ENCODE peak calls at places on chromosomes 5 and 9, in eight cellular contexts. One of them, this sample, is unnamed.

GRCh38 chr9:94812343-94812742 is 85.8 kb downstream of the AOPEP start:
- DNase-seq in CD8-positive, alpha-beta T cell: no peak
- DNase-seq in right atrium auricular region: no peak
- DNase-seq in stomach: no peak
- DNase-seq in AG09319: no peak
- DNase-seq in progenitor cell of endocrine pancreas: no peak
- DNase-seq in cardiac fibroblast: peak; percentile 84
- DNase-seq in dorsolateral prefrontal cortex: no peak
- DNase-seq in this sample: no peak

GRCh38 chr5:148974638-148975330 is 88.1 kb downstream of the SH3TC2 start:
- DNase-seq in progenitor cell of endocrine pancreas: no peak
- DNase-seq in AG09319: no peak
- DNase-seq in CD8-positive, alpha-beta T cell: no peak
- DNase-seq in right atrium auricular region: no peak
- DNase-seq in stomach: no peak
- DNase-seq in dorsolateral prefrontal cortex: no peak
- DNase-seq in cardiac fibroblast: no peak
- DNase-seq in this sample: no peak

GRCh38 chr9:79623799-79624721 is 52.3 kb downstream of the TLE4 start:
- DNase-seq in cardiac fibroblast: peak; percentile 15
- DNase-seq in dorsolateral prefrontal cortex: no peak
- DNase-seq in right atrium auricular region: peak; percentile 68
- DNase-seq in progenitor cell of endocrine pancreas: no peak
- DNase-seq in stomach: no peak
- DNase-seq in AG09319: no peak
- DNase-seq in CD8-positive, alpha-beta T cell: peak; percentile 30
- DNase-seq in this sample: no peak

GRCh38 chr5:4640793-4641192 is 499.3 kb upstream of the ADAMTS16 start:
- DNase-seq in AG09319: no peak
- DNase-seq in cardiac fibroblast: no peak
- DNase-seq in dorsolateral prefrontal cortex: no peak
- DNase-seq in right atrium auricular region: no peak
- DNase-seq in CD8-positive, alpha-beta T cell: no peak
- DNase-seq in progenitor cell of endocrine pancreas: no peak
- DNase-seq in stomach: no peak
- DNase-seq in this sample: no peak

GRCh38 chr5:6419340-6419852 is 29.3 kb upstream of the UBE2QL1 start:
- DNase-seq in CD8-positive, alpha-beta T cell: no peak
- DNase-seq in right atrium auricular region: no peak
- DNase-seq in progenitor cell of endocrine pancreas: no peak
- DNase-seq in dorsolateral prefrontal cortex: no peak
- DNase-seq in stomach: no peak
- DNase-seq in cardiac fibroblast: no peak
- DNase-seq in AG09319: no peak
- DNase-seq in this sample: no peak

GRCh38 chr5:173180331-173180730 is 36.0 kb downstream of the BNIP1 start:
- DNase-seq in progenitor cell of endocrine pancreas: no peak
- DNase-seq in right atrium auricular region: no peak
- DNase-seq in AG09319: no peak
- DNase-seq in cardiac fibroblast: no peak
- DNase-seq in CD8-positive, alpha-beta T cell: no peak
- DNase-seq in dorsolateral prefrontal cortex: no peak
- DNase-seq in stomach: no peak
- DNase-seq in this sample: no peak

GRCh38 chr5:95530441-95530840 is 24.3 kb downstream of the SKIC3 start:
- DNase-seq in progenitor cell of endocrine pancreas: no peak
- DNase-seq in cardiac fibroblast: peak; percentile 67
- DNase-seq in right atrium auricular region: no peak
- DNase-seq in dorsolateral prefrontal cortex: peak; percentile 45
- DNase-seq in AG09319: no peak
- DNase-seq in stomach: no peak
- DNase-seq in CD8-positive, alpha-beta T cell: no peak
- DNase-seq in this sample: peak; percentile 67

GRCh38 chr9:93091056-93091452 is 5.0 kb upstream of the CARD19 start:
- DNase-seq in progenitor cell of endocrine pancreas: no peak
- DNase-seq in stomach: no peak
- DNase-seq in AG09319: no peak
- DNase-seq in dorsolateral prefrontal cortex: no peak
- DNase-seq in CD8-positive, alpha-beta T cell: no peak
- DNase-seq in right atrium auricular region: peak; percentile 9
- DNase-seq in cardiac fibroblast: no peak
- DNase-seq in this sample: no peak

GRCh38 chr5:35308391-35308790 is 78.1 kb upstream of the PRLR start:
- DNase-seq in progenitor cell of endocrine pancreas: no peak
- DNase-seq in cardiac fibroblast: no peak
- DNase-seq in right atrium auricular region: no peak
- DNase-seq in stomach: no peak
- DNase-seq in CD8-positive, alpha-beta T cell: no peak
- DNase-seq in dorsolateral prefrontal cortex: peak; percentile 10
- DNase-seq in AG09319: no peak
- DNase-seq in this sample: no peak

GRCh38 chr9:120413121-120414048 is 166.6 kb downstream of the CDK5RAP2 start:
- DNase-seq in progenitor cell of endocrine pancreas: no peak
- DNase-seq in AG09319: no peak
- DNase-seq in cardiac fibroblast: no peak
- DNase-seq in dorsolateral prefrontal cortex: no peak
- DNase-seq in CD8-positive, alpha-beta T cell: no peak
- DNase-seq in stomach: no peak
- DNase-seq in right atrium auricular region: no peak
- DNase-seq in this sample: no peak

GRCh38 chr5:57692582-57693487 is 210.2 kb upstream of the ACTBL2 start:
- DNase-seq in stomach: peak; percentile 56
- DNase-seq in CD8-positive, alpha-beta T cell: no peak
- DNase-seq in AG09319: peak; percentile 61
- DNase-seq in progenitor cell of endocrine pancreas: peak; percentile 14
- DNase-seq in dorsolateral prefrontal cortex: peak; percentile 84
- DNase-seq in right atrium auricular region: peak; percentile 90
- DNase-seq in cardiac fibroblast: peak; percentile 95
- DNase-seq in this sample: peak; percentile 66

GRCh38 chr5:448061-448765 is 5.2 kb downstream of the EXOC3 start:
- DNase-seq in right atrium auricular region: no peak
- DNase-seq in stomach: peak; percentile 28
- DNase-seq in progenitor cell of endocrine pancreas: no peak
- DNase-seq in AG09319: no peak
- DNase-seq in CD8-positive, alpha-beta T cell: no peak
- DNase-seq in cardiac fibroblast: no peak
- DNase-seq in dorsolateral prefrontal cortex: peak; percentile 58
- DNase-seq in this sample: no peak

GRCh38 chr9:135698767-135699166 is 514 bp downstream of the SOHLH1 start:
- DNase-seq in progenitor cell of endocrine pancreas: no peak
- DNase-seq in stomach: no peak
- DNase-seq in CD8-positive, alpha-beta T cell: no peak
- DNase-seq in cardiac fibroblast: no peak
- DNase-seq in AG09319: no peak
- DNase-seq in dorsolateral prefrontal cortex: no peak
- DNase-seq in right atrium auricular region: no peak
- DNase-seq in this sample: no peak

GRCh38 chr5:73867344-73868335 is 241.6 kb downstream of the ARHGEF28 start:
- DNase-seq in progenitor cell of endocrine pancreas: no peak
- DNase-seq in dorsolateral prefrontal cortex: no peak
- DNase-seq in AG09319: peak; percentile 24
- DNase-seq in stomach: no peak
- DNase-seq in CD8-positive, alpha-beta T cell: no peak
- DNase-seq in right atrium auricular region: no peak
- DNase-seq in cardiac fibroblast: peak; percentile 23
- DNase-seq in this sample: no peak

GRCh38 chr9:81604306-81605153 is 84.8 kb downstream of the TLE1 start:
- DNase-seq in right atrium auricular region: no peak
- DNase-seq in dorsolateral prefrontal cortex: no peak
- DNase-seq in stomach: no peak
- DNase-seq in progenitor cell of endocrine pancreas: no peak
- DNase-seq in AG09319: no peak
- DNase-seq in CD8-positive, alpha-beta T cell: no peak
- DNase-seq in cardiac fibroblast: no peak
- DNase-seq in this sample: no peak

GRCh38 chr9:110543631-110544051 is 35.9 kb downstream of the SVEP1 start:
- DNase-seq in dorsolateral prefrontal cortex: no peak
- DNase-seq in cardiac fibroblast: peak; percentile 86
- DNase-seq in AG09319: no peak
- DNase-seq in CD8-positive, alpha-beta T cell: no peak
- DNase-seq in progenitor cell of endocrine pancreas: no peak
- DNase-seq in stomach: no peak
- DNase-seq in right atrium auricular region: no peak
- DNase-seq in this sample: no peak

GRCh38 chr5:167573274-167574127 is 717.9 kb upstream of the WWC1 start:
- DNase-seq in AG09319: no peak
- DNase-seq in stomach: no peak
- DNase-seq in CD8-positive, alpha-beta T cell: no peak
- DNase-seq in dorsolateral prefrontal cortex: peak; percentile 46
- DNase-seq in progenitor cell of endocrine pancreas: no peak
- DNase-seq in right atrium auricular region: no peak
- DNase-seq in cardiac fibroblast: peak; percentile 47
- DNase-seq in this sample: no peak

GRCh38 chr5:10987881-10988504 is 227.0 kb upstream of the DAP start:
- DNase-seq in cardiac fibroblast: no peak
- DNase-seq in dorsolateral prefrontal cortex: peak; percentile 66
- DNase-seq in CD8-positive, alpha-beta T cell: peak; percentile 58
- DNase-seq in progenitor cell of endocrine pancreas: peak; percentile 84
- DNase-seq in right atrium auricular region: peak; percentile 71
- DNase-seq in AG09319: no peak
- DNase-seq in stomach: peak; percentile 73
- DNase-seq in this sample: no peak

GRCh38 chr5:137181685-137182084 is 317.4 kb downstream of the SPOCK1 start:
- DNase-seq in CD8-positive, alpha-beta T cell: no peak
- DNase-seq in progenitor cell of endocrine pancreas: no peak
- DNase-seq in dorsolateral prefrontal cortex: no peak
- DNase-seq in AG09319: no peak
- DNase-seq in cardiac fibroblast: no peak
- DNase-seq in right atrium auricular region: no peak
- DNase-seq in stomach: no peak
- DNase-seq in this sample: no peak

GRCh38 chr9:92971776-92972175 is 24.5 kb downstream of the FGD3 start:
- DNase-seq in cardiac fibroblast: no peak
- DNase-seq in AG09319: no peak
- DNase-seq in stomach: no peak
- DNase-seq in CD8-positive, alpha-beta T cell: no peak
- DNase-seq in progenitor cell of endocrine pancreas: no peak
- DNase-seq in dorsolateral prefrontal cortex: no peak
- DNase-seq in right atrium auricular region: no peak
- DNase-seq in this sample: no peak

GRCh38 chr5:148747536-148747906 is 78.9 kb upstream of the ADRB2 start:
- DNase-seq in CD8-positive, alpha-beta T cell: no peak
- DNase-seq in stomach: no peak
- DNase-seq in cardiac fibroblast: no peak
- DNase-seq in dorsolateral prefrontal cortex: no peak
- DNase-seq in progenitor cell of endocrine pancreas: no peak
- DNase-seq in right atrium auricular region: no peak
- DNase-seq in AG09319: no peak
- DNase-seq in this sample: no peak

DNA sequence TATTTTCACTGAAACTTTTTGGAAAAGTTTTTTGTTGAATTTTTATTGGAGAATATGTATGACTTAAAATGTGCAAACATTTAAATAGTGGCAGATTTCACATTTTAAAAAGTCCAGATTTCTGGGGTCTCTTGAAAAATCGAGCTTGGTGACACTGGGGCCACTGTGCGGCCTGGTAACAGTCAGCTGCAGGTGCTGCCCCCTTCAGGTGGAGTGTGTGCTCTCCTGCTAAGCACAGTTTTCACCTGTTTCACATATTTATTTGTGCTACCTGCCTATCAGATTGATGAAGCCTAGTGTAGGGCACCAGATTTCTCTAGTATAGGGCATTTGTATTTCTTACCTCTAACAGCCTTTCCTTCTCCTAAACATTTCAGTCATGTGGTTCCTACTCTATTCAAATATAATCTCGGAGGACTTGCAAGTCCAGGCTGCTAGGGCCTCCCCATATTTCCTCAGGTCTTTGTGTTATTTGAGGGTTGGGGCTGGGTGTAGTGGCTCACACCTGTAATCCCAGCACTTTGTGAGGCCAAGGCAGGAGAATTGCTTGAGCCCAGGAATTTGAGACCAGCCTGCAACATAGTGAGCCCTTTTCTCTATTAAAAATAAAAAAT is 95.8 kb upstream of the KLF9 start:
- DNase-seq in AG09319: no peak
- DNase-seq in CD8-positive, alpha-beta T cell: no peak
- DNase-seq in progenitor cell of endocrine pancreas: peak; percentile 17
- DNase-seq in right atrium auricular region: no peak
- DNase-seq in dorsolateral prefrontal cortex: no peak
- DNase-seq in cardiac fibroblast: no peak
- DNase-seq in stomach: peak; percentile 56
- DNase-seq in this sample: no peak
- TF ChIP-seq CTCF in AG09319: peak; percentile 37
- TF ChIP-seq CTCF in CD8-positive, alpha-beta T cell: no peak
- TF ChIP-seq CTCF in progenitor cell of endocrine pancreas: peak; percentile 60
- TF ChIP-seq CTCF in right atrium auricular region: peak; percentile 41
- TF ChIP-seq CTCF in dorsolateral prefrontal cortex: peak; percentile 36
- TF ChIP-seq CTCF in cardiac fibroblast: peak; percentile 65
- TF ChIP-seq CTCF in stomach: no peak
- TF ChIP-seq CTCF in this sample: peak; percentile 57

DNA sequence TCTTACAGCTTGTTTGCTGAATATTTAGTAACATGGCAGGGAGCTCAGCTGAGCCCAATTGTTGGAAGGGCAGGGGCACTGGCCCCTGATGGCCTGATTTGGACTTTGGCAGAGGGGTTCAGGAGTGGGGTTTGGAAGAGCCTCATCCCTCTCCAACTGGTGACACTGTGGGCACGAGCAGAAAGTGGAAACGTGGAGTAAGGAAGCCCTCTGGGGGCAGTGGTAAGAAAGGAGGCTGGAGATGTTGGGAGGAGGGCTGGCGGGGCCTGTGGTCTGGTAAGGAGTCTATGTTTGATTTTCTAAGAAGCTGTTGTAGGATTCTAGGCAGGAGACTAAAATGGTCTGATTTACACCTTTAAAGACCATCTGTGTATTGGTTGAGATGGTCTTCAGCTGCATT is 208.9 kb downstream of the HSPA4 start:
- DNase-seq in stomach: no peak
- DNase-seq in CD8-positive, alpha-beta T cell: no peak
- DNase-seq in AG09319: no peak
- DNase-seq in dorsolateral prefrontal cortex: no peak
- DNase-seq in right atrium auricular region: no peak
- DNase-seq in progenitor cell of endocrine pancreas: no peak
- DNase-seq in cardiac fibroblast: no peak
- DNase-seq in this sample: no peak
- TF ChIP-seq CTCF in stomach: no peak
- TF ChIP-seq CTCF in CD8-positive, alpha-beta T cell: no peak
- TF ChIP-seq CTCF in AG09319: no peak
- TF ChIP-seq CTCF in dorsolateral prefrontal cortex: no peak
- TF ChIP-seq CTCF in right atrium auricular region: no peak
- TF ChIP-seq CTCF in progenitor cell of endocrine pancreas: no peak
- TF ChIP-seq CTCF in cardiac fibroblast: no peak
- TF ChIP-seq CTCF in this sample: peak; percentile 12

DNA sequence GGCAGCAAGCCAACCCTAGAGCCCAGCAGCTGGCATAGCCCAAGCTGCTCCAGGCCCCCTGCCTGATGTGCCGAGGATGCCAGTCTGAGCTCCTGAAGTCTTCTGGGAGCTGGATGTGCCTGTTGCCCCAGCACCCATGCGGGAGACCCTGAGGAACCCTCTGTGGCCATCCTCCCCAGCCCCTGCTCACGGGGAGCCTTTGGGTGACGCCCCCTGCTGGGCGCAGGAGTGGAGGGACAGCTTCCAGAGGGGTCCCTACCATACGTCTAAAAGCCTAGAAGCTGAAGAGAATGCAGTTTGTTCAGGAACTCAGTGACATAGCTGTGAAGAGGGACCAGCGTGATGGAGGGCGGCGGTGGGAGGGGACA is 33.1 kb upstream of the MVB12B start:
- DNase-seq in stomach: no peak
- DNase-seq in AG09319: no peak
- DNase-seq in CD8-positive, alpha-beta T cell: no peak
- DNase-seq in right atrium auricular region: peak; percentile 34
- DNase-seq in progenitor cell of endocrine pancreas: no peak
- DNase-seq in dorsolateral prefrontal cortex: no peak
- DNase-seq in cardiac fibroblast: no peak
- DNase-seq in this sample: no peak
- TF ChIP-seq CTCF in stomach: no peak
- TF ChIP-seq CTCF in AG09319: no peak
- TF ChIP-seq CTCF in CD8-positive, alpha-beta T cell: no peak
- TF ChIP-seq CTCF in right atrium auricular region: no peak
- TF ChIP-seq CTCF in progenitor cell of endocrine pancreas: peak; percentile 47
- TF ChIP-seq CTCF in dorsolateral prefrontal cortex: no peak
- TF ChIP-seq CTCF in cardiac fibroblast: no peak
- TF ChIP-seq CTCF in this sample: peak; percentile 23

GRCh38 chr5:81838307-81838906 is 87.5 kb upstream of the SSBP2 start:
- DNase-seq in stomach: no peak
- DNase-seq in cardiac fibroblast: peak; percentile 68
- DNase-seq in CD8-positive, alpha-beta T cell: peak; percentile 36
- DNase-seq in right atrium auricular region: no peak
- DNase-seq in progenitor cell of endocrine pancreas: no peak
- DNase-seq in dorsolateral prefrontal cortex: no peak
- DNase-seq in AG09319: no peak
- DNase-seq in this sample: peak; percentile 11
- TF ChIP-seq CTCF in stomach: no peak
- TF ChIP-seq CTCF in cardiac fibroblast: peak; percentile 71
- TF ChIP-seq CTCF in CD8-positive, alpha-beta T cell: peak; percentile 53
- TF ChIP-seq CTCF in right atrium auricular region: peak; percentile 15
- TF ChIP-seq CTCF in progenitor cell of endocrine pancreas: peak; percentile 54
- TF ChIP-seq CTCF in dorsolateral prefrontal cortex: peak; percentile 35
- TF ChIP-seq CTCF in AG09319: peak; percentile 66
- TF ChIP-seq CTCF in this sample: peak; percentile 72

This sample was measured in AG09309.